ENCODE peak calls at places on chromosomes 4 and X, in nine cellular contexts. S, H, V, P, X, W, U, K and F are unnamed samples.

GRCh38 chr4:148573284-148573683 is 131.1 kb upstream of the NR3C2 start:
- DNase-seq in S (peak; percentile 3), H (no peak), V (no peak), P (no peak), X (no peak), W (no peak), U (no peak), K (no peak), F (no peak)

GRCh38 chrX:79601336-79602131 is 234.4 kb upstream of the ITM2A start:
- DNase-seq in S (no peak), H (no peak), V (no peak), P (no peak), X (no peak), W (no peak), U (no peak), K (no peak), F (no peak)

GRCh38 chr4:13168326-13168725 is 315.8 kb downstream of the RAB28 start:
- DNase-seq in S (no peak), H (no peak), V (no peak), P (no peak), X (no peak), W (no peak), U (no peak), K (no peak), F (no peak)

GRCh38 chrX:19344207-19344534 is 444 bp downstream of the PDHA1 start:
- DNase-seq in S (no peak), H (no peak), V (no peak), P (no peak), X (no peak), W (no peak), U (no peak), K (no peak), F (no peak)

GRCh38 chr4:159779716-159780115 is 676.8 kb downstream of the RAPGEF2 start:
- DNase-seq in S (no peak), H (no peak), V (no peak), P (no peak), X (no peak), W (no peak), U (no peak), K (no peak), F (no peak)

GRCh38 chrX:2898861-2899512 is 30.2 kb downstream of the ARSD start:
- DNase-seq in S (no peak), H (no peak), V (no peak), P (no peak), X (no peak), W (no peak), U (no peak), K (no peak), F (no peak)

GRCh38 chrX:151700581-151700980 is 5.3 kb downstream of the PRRG3 start:
- DNase-seq in S (no peak), H (no peak), V (no peak), P (no peak), X (no peak), W (no peak), U (no peak), K (no peak), F (no peak)

GRCh38 chrX:123324628-123325027 is 140.6 kb downstream of the GRIA3 start:
- DNase-seq in S (no peak), H (no peak), V (no peak), P (no peak), X (no peak), W (no peak), U (no peak), K (no peak), F (no peak)

GRCh38 chrX:133668225-133668931 is 253.1 kb upstream of the GPC4 start:
- DNase-seq in S (peak; percentile 15), H (no peak), V (no peak), P (no peak), X (no peak), W (no peak), U (no peak), K (no peak), F (no peak)

GRCh38 chr4:136599890-136600289 is 932.4 kb downstream of the PCDH18 start:
- DNase-seq in S (no peak), H (no peak), V (no peak), P (no peak), X (no peak), W (no peak), U (no peak), K (no peak), F (no peak)

GRCh38 chr4:170004656-170005250 is 21.4 kb downstream of the MFAP3L start:
- DNase-seq in S (peak; percentile 9), H (no peak), V (no peak), P (no peak), X (no peak), W (peak; percentile 38), U (no peak), K (no peak), F (no peak)

GRCh38 chr4:176635372-176636261 is 157.1 kb downstream of the VEGFC start:
- DNase-seq in S (peak; percentile 92), H (no peak), V (no peak), P (no peak), X (no peak), W (peak; percentile 86), U (no peak), K (no peak), F (no peak)

GRCh38 chr4:107863850-107864371 is 39.2 kb downstream of the SGMS2 start:
- DNase-seq in S (peak; percentile 84), H (peak; percentile 20), V (no peak), P (peak; percentile 54), X (no peak), W (peak; percentile 24), U (no peak), K (no peak), F (no peak)

GRCh38 chr4:94488667-94489066 is 36.9 kb downstream of the PDLIM5 start:
- DNase-seq in S (peak; percentile 91), H (no peak), V (no peak), P (no peak), X (no peak), W (peak; percentile 95), U (no peak), K (no peak), F (no peak)

GRCh38 chr4:1666391-1666790 is 17.7 kb downstream of the FAM53A start:
- DNase-seq in S (peak; percentile 50), H (no peak), V (no peak), P (no peak), X (no peak), W (no peak), U (peak; percentile 82), K (no peak), F (no peak)

GRCh38 chrX:40108084-40108958 is 10.6 kb upstream of the BCOR start:
- DNase-seq in S (no peak), H (no peak), V (no peak), P (peak; percentile 58), X (no peak), W (no peak), U (peak; percentile 21), K (no peak), F (no peak)

GRCh38 chrX:69152398-69152797 is 12.9 kb downstream of the PJA1 start:
- DNase-seq in S (peak; percentile 22), H (no peak), V (no peak), P (no peak), X (no peak), W (peak; percentile 75), U (no peak), K (no peak), F (no peak)

GRCh38 chr4:133719098-133719497 is 482.5 kb downstream of the PABPC4L start:
- DNase-seq in S (no peak), H (no peak), V (no peak), P (no peak), X (no peak), W (no peak), U (no peak), K (no peak), F (no peak)

GRCh38 chr4:41294445-41295062 is 37.8 kb downstream of the UCHL1 start:
- DNase-seq in S (no peak), H (no peak), V (no peak), P (no peak), X (no peak), W (no peak), U (no peak), K (no peak), F (no peak)